ENCODE peak calls at places on chromosome 19, in four cellular contexts. S, L, E and Y are unnamed samples.

GRCh38 chr19:54169149-54169731 is 3.7 kb downstream of the TMC4 start:
- DNase-seq in L (no peak), S (no peak), E (no peak), Y (no peak)

GRCh38 chr19:16441661-16442071 is 30.1 kb downstream of the EPS15L1 start:
- DNase-seq in E (peak; percentile 45), S (peak; percentile 42), L (peak; percentile 14), Y (no peak)

GRCh38 chr19:6734096-6734696 is 3.2 kb downstream of the GPR108 start:
- DNase-seq in L (no peak), E (no peak), S (no peak), Y (no peak)

GRCh38 chr19:6774821-6775707 is 2.6 kb downstream of the VAV1 start:
- DNase-seq in S (no peak), L (no peak), E (no peak), Y (no peak)

GRCh38 chr19:16210168-16210567 is 12.5 kb downstream of the AP1M1 start:
- DNase-seq in L (no peak), E (no peak), S (no peak), Y (no peak)

GRCh38 chr19:41310031-41310831 is at the start of gene CCDC97:
- DNase-seq in S (peak; percentile 90), L (peak; percentile 89), E (peak; percentile 91), Y (peak; percentile 96)

GRCh38 chr19:5665781-5666513 is 14.4 kb downstream of the MICOS13 start:
- DNase-seq in E (no peak), S (no peak), L (no peak), Y (no peak)

GRCh38 chr19:55031178-55031577 is 6.9 kb downstream of the GP6 start:
- DNase-seq in L (no peak), S (no peak), E (no peak), Y (no peak)

GRCh38 chr19:3330047-3330446 is 36.3 kb upstream of the NFIC start:
- DNase-seq in S (no peak), L (no peak), E (no peak), Y (no peak)

GRCh38 chr19:14440049-14440448 is 6.9 kb downstream of the PKN1 start:
- DNase-seq in E (no peak), L (peak; percentile 78), S (peak; percentile 87), Y (peak; percentile 92)

GRCh38 chr19:16325161-16325527 is 518 bp downstream of the KLF2 start:
- DNase-seq in E (peak; percentile 60), S (peak; percentile 71), L (peak; percentile 41), Y (peak; percentile 84)

GRCh38 chr19:4678881-4679379 is 8.8 kb upstream of the MYDGF start:
- DNase-seq in L (peak; percentile 8), S (no peak), E (peak; percentile 73), Y (no peak)